ENCODE peak calls at places on chromosome 19, in five cellular contexts. X is fibroblast of mammary gland, H is vagina, Q is Peyer's patch, D is astrocyte. O is an unnamed sample.

GRCh38 chr19:49924004-49924880 is 4.8 kb upstream of the ATF5 start:
- DNase-seq in X (peak), H (no peak), Q (no peak), D (no peak), O (no peak)

GRCh38 chr19:11381535-11382369 is 2.4 kb downstream of the EPOR start:
- DNase-seq in X (peak), H (no peak), Q (peak), D (peak), O (peak)

GRCh38 chr19:46537136-46538097 is 41.8 kb upstream of the PNMA8B start:
- DNase-seq in X (peak), H (no peak), Q (peak), D (no peak), O (peak)

GRCh38 chr19:47430041-47430802 is 10.9 kb upstream of the MEIS3 start:
- DNase-seq in X (peak), H (no peak), Q (peak), D (peak), O (peak)

GRCh38 chr19:4199699-4200293 is 17.3 kb downstream of the ANKRD24 start:
- DNase-seq in X (no peak), H (no peak), Q (peak), D (no peak), O (no peak)

GRCh38 chr19:16030964-16031871 is 45.1 kb upstream of the TPM4 start:
- DNase-seq in X (no peak), H (no peak), Q (peak), D (no peak), O (no peak)

GRCh38 chr19:10724573-10725071 is 6.7 kb downstream of the DNM2 start:
- DNase-seq in X (peak), H (no peak), Q (no peak), D (no peak), O (peak)

GRCh38 chr19:4624733-4625362 is 14.5 kb upstream of the TNFAIP8L1 start:
- DNase-seq in X (no peak), H (no peak), Q (no peak), D (no peak), O (no peak)

GRCh38 chr19:51094696-51095279 is 12.1 kb upstream of the KLK14 start:
- DNase-seq in X (no peak), H (no peak), Q (no peak), D (no peak), O (peak)

GRCh38 chr19:44609219-44609618 is 4.1 kb upstream of the IGSF23 start:
- DNase-seq in X (peak), H (no peak), Q (no peak), D (peak), O (no peak)

GRCh38 chr19:30666301-30666803 is 294.2 kb downstream of the ZNF536 start:
- DNase-seq in X (peak), H (no peak), Q (peak), D (no peak), O (peak)

GRCh38 chr19:34662919-34663318 is 14.0 kb downstream of the SCGB2B2 start:
- DNase-seq in X (peak), H (no peak), Q (no peak), D (no peak), O (peak)

GRCh38 chr19:12647490-12648071 is 19.0 kb downstream of the MAN2B1 start:
- DNase-seq in X (no peak), H (no peak), Q (peak), D (no peak), O (peak)

GRCh38 chr19:15304140-15304705 is 28.1 kb downstream of the BRD4 start:
- DNase-seq in X (peak), H (no peak), Q (no peak), D (no peak), O (peak)

GRCh38 chr19:38653028-38653571 is 5.7 kb downstream of the ACTN4 start:
- DNase-seq in X (peak), H (no peak), Q (peak), D (peak), O (peak)

GRCh38 chr19:20357921-20358320 is 190.9 kb downstream of the ZNF486 start:
- DNase-seq in X (no peak), H (no peak), Q (no peak), D (no peak), O (no peak)

GRCh38 chr19:20365146-20365545 is 198.1 kb downstream of the ZNF486 start:
- DNase-seq in X (no peak), H (no peak), Q (no peak), D (no peak), O (peak)

DNA sequence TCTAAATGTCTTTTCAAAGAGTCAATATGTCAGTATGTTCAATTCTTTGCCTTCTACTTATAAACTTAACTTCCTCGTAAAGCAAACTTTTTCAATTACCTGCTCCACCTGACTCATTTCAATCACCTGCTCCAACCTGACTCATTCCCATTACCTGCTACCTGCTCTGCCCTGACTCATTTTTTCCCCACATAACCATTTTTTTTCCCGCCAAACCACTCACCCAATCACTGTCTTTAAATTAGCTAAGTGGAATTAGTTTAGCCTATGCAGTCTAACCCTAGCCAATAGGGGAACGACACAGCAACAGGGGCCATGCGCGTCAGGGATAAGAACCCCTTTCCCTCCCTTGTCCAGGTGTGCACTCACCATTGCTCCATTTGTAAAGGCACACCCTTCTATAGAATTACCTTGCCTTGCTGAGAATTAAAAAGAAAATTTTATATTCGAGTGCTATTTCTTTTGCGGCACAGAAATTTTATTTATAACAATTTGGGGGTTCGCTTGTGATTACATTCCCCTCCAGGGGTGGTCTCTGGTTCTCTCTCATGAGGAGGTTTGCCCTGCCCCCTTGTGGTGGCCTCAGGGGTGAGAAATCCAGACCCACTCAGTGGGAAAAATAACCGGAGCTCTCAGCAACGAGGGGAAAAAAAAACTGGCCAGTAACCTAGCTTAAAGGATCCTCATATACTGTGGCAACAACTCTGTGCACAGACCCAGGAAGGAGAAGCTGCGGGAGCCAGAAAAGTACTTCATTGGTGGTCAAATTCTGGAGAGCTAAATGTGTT is 193.1 kb downstream of the ZNF486 start:
- DNase-seq in X (no peak), H (no peak), Q (no peak), D (no peak), O (no peak)
- TF ChIP-seq CTCF in X (no peak), H (no peak), Q (no peak), D (no peak), O (no peak)

DNA sequence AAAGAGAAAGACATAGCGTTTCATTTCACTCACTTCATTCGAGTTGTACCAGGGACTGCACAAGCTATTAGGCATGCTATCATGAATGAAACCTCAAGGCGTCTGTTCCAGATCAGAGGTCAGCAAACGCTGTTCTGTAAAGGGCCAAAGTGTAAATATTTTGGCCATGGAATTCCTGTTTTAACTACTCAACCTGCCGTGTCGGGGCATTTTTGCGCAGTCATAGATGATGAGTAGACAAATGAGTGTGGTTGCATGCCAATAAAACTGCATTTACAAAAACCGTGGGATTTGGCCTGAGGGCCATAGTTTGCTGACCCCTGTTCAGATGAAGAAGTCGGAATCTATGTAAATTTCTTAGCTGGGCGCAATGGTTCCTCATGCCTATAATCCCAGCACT is 6.5 kb downstream of the INSR start:
- DNase-seq in X (no peak), H (no peak), Q (no peak), D (no peak), O (peak)
- H3K4me3 ChIP-seq in X (no peak), H (no peak), Q (no peak), D (no peak), O (no peak)

GRCh38 chr19:918152-918437 is 962 bp downstream of the KISS1R start:
- DNase-seq in X (no peak), H (no peak), Q (no peak), D (no peak), O (no peak)
- TF ChIP-seq CTCF in X (no peak), H (no peak), Q (no peak), D (no peak), O (no peak)

DNA sequence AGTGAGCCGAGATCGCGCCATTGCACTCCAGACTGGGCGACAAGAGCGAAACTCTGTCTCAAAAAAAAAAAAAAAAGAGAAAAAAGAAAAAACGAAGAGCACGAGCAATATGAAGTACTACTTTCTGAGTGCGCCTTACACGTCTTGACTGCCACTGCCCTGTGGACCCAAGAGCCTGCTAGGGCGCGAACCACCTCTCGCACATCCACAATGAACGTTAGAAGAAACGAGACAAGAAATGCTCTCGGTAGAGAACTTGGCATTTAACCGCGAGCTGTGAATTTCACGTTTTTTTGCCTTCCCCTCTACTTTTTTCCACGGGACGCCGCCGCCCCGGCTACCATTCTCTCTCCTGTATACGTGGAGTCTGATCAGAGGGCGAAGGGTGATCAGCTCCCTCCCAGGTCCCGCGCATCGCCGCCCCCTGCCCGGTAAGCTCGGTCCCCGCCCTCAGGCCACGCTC is 454 bp downstream of the TIMM44 start:
- DNase-seq in X (no peak), H (no peak), Q (no peak), D (no peak), O (peak)
- H3K4me3 ChIP-seq in X (peak), H (peak), Q (peak), D (peak), O (peak)

GRCh38 chr19:32649751-32650150 is 25.2 kb downstream of the ANKRD27 start:
- DNase-seq in X (no peak), H (no peak), Q (no peak), D (no peak), O (no peak)

GRCh38 chr19:32653626-32653968 is 21.4 kb downstream of the ANKRD27 start:
- DNase-seq in X (no peak), H (no peak), Q (no peak), D (no peak), O (no peak)

GRCh38 chr19:32651729-32652140 is 23.2 kb downstream of the ANKRD27 start:
- DNase-seq in X (no peak), H (no peak), Q (no peak), D (no peak), O (peak)

GRCh38 chr19:32650671-32651070 is 24.3 kb downstream of the ANKRD27 start:
- DNase-seq in X (no peak), H (no peak), Q (no peak), D (no peak), O (no peak)

DNA sequence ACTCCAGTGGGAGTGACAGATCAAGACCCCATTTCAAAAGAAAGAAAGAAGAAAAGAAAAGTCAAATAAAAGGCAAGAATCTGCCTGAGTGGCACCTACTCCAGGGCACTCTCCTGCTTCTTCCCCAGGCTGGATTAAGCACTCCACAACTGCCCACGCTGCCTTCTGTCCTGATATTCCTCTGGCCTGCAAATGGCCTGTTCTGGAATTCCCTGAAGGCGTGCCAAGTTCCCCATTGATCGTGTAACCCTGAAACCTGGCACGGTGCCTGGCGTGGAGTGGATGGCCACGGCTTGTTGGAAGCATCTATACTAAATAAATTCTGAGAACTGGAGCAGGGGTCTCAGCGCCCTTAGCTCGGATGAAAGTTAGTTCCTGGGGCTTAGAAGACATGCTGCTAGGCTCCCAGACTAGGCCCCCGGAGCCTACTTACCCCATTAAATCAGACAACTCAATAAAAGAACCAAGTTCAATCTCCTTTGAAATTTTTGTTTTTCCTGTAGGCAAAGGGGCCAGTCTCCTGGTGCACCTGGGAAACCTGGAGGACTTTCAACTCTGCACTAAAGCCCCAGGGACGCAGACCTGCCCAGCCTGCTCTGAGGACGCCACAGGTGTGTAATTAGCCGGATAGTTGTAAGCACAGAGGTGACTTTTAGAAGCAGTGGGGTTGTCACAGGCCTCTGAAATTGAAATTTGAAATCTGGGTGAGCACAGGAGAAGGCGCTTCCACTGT is 21.9 kb downstream of the ANKRD27 start:
- DNase-seq in X (peak), H (no peak), Q (peak), D (peak), O (peak)
- TF ChIP-seq CTCF in X (no peak), H (no peak), Q (no peak), D (no peak), O (no peak)

GRCh38 chr19:58046856-58047255 is 12.2 kb upstream of the ZNF135 start:
- DNase-seq in X (no peak), H (no peak), Q (no peak), D (no peak), O (no peak)
- H3K4me3 ChIP-seq in X (no peak), H (no peak), Q (no peak), D (no peak), O (no peak)

GRCh38 chr19:54653181-54653809 is 9.5 kb upstream of the LILRB4 start:
- DNase-seq in X (peak), H (no peak), Q (no peak), D (peak), O (peak)
- TF ChIP-seq CTCF in X (peak), H (peak), Q (peak), D (peak), O (peak)